ENCODE peak calls at places on chromosome 22, in eight cellular contexts. R, H, E, Q, K, W, O and Y are unnamed samples.

GRCh38 chr22:40855104-40855959 is 1.1 kb downstream of the ST13 start:
- DNase-seq in R (no peak), H (peak), E (no peak), Q (peak), K (no peak), W (no peak), O (peak), Y (no peak)

GRCh38 chr22:30861131-30861530 is 107.4 kb downstream of the MORC2 start:
- DNase-seq in R (peak), H (no peak), E (no peak), Q (no peak), K (no peak), W (no peak), O (no peak), Y (no peak)

GRCh38 chr22:40626826-40627225 is 9.7 kb downstream of the MRTFA start:
- DNase-seq in R (no peak), H (no peak), E (no peak), Q (no peak), K (no peak), W (no peak), O (no peak), Y (no peak)

GRCh38 chr22:32802291-32802826 is 854 bp downstream of the TIMP3 start:
- DNase-seq in R (no peak), H (peak), E (no peak), Q (no peak), K (no peak), W (no peak), O (no peak), Y (no peak)

GRCh38 chr22:40414306-40414705 is 43.9 kb downstream of the SGSM3 start:
- DNase-seq in R (no peak), H (peak), E (no peak), Q (no peak), K (no peak), W (no peak), O (no peak), Y (no peak)

GRCh38 chr22:24146791-24147353 is 34.4 kb upstream of the SUSD2 start:
- DNase-seq in R (no peak), H (no peak), E (no peak), Q (no peak), K (peak), W (peak), O (peak), Y (peak)

GRCh38 chr22:30934053-30934452 is 34.5 kb downstream of the MORC2 start:
- DNase-seq in R (no peak), H (no peak), E (no peak), Q (no peak), K (no peak), W (no peak), O (no peak), Y (no peak)

GRCh38 chr22:40666151-40666848 is 13.0 kb upstream of the MCHR1 start:
- DNase-seq in R (no peak), H (no peak), E (no peak), Q (no peak), K (no peak), W (no peak), O (no peak), Y (no peak)

GRCh38 chr22:23149743-23150238 is 4.5 kb downstream of the RAB36 start:
- DNase-seq in R (no peak), H (peak), E (peak), Q (no peak), K (no peak), W (no peak), O (no peak), Y (no peak)

GRCh38 chr22:21736084-21736642 is 569 bp upstream of the YPEL1 start:
- DNase-seq in R (no peak), H (no peak), E (no peak), Q (no peak), K (no peak), W (no peak), O (no peak), Y (no peak)

GRCh38 chr22:46091277-46091977 is 58.9 kb upstream of the PPARA start:
- DNase-seq in R (no peak), H (no peak), E (no peak), Q (no peak), K (no peak), W (no peak), O (no peak), Y (peak)

GRCh38 chr22:43891360-43892182 is at the start of gene PNPLA5:
- DNase-seq in R (no peak), H (peak), E (no peak), Q (no peak), K (no peak), W (no peak), O (peak), Y (no peak)

GRCh38 chr22:44192811-44193536 is 12.2 kb downstream of the PARVG start:
- DNase-seq in R (no peak), H (no peak), E (no peak), Q (no peak), K (no peak), W (no peak), O (no peak), Y (no peak)

GRCh38 chr22:43823353-43823908 is 11.3 kb upstream of the EFCAB6 start:
- DNase-seq in R (peak), H (peak), E (no peak), Q (no peak), K (peak), W (peak), O (peak), Y (peak)

GRCh38 chr22:46068908-46069481 is 81.3 kb upstream of the PPARA start:
- DNase-seq in R (peak), H (no peak), E (peak), Q (no peak), K (peak), W (peak), O (no peak), Y (peak)

GRCh38 chr22:29079218-29079901 is 6.5 kb downstream of the KREMEN1 start:
- DNase-seq in R (peak), H (no peak), E (no peak), Q (peak), K (no peak), W (no peak), O (no peak), Y (peak)

GRCh38 chr22:26743149-26743548 is 85.8 kb downstream of the MIAT start:
- DNase-seq in R (no peak), H (no peak), E (no peak), Q (no peak), K (no peak), W (no peak), O (no peak), Y (no peak)

GRCh38 chr22:46598737-46599424 is 21.3 kb upstream of the GRAMD4 start:
- DNase-seq in R (no peak), H (no peak), E (no peak), Q (no peak), K (no peak), W (peak), O (no peak), Y (no peak)

GRCh38 chr22:30183861-30184278 is 62.7 kb downstream of the LIF start:
- DNase-seq in R (no peak), H (no peak), E (no peak), Q (no peak), K (no peak), W (no peak), O (no peak), Y (no peak)

GRCh38 chr22:27531782-27532530 is 269.6 kb downstream of the MN1 start:
- DNase-seq in R (no peak), H (peak), E (no peak), Q (no peak), K (no peak), W (no peak), O (no peak), Y (no peak)

GRCh38 chr22:43990044-43990443 is 34.1 kb upstream of the PARVB start:
- DNase-seq in R (no peak), H (no peak), E (no peak), Q (no peak), K (no peak), W (no peak), O (no peak), Y (no peak)

GRCh38 chr22:30396871-30397655 is at the start of gene SEC14L2:
- DNase-seq in R (peak), H (peak), E (peak), Q (peak), K (peak), W (peak), O (peak), Y (peak)

GRCh38 chr22:41245917-41246499 is 5.3 kb upstream of the CHADL start:
- DNase-seq in R (no peak), H (no peak), E (no peak), Q (no peak), K (no peak), W (no peak), O (peak), Y (no peak)

GRCh38 chr22:26471522-26471921 is 12.1 kb downstream of the HPS4 start:
- DNase-seq in R (no peak), H (peak), E (no peak), Q (no peak), K (no peak), W (no peak), O (no peak), Y (no peak)

GRCh38 chr22:44496844-44497217 is 1.2 kb downstream of the RTL6 start:
- DNase-seq in R (no peak), H (no peak), E (no peak), Q (no peak), K (no peak), W (peak), O (no peak), Y (no peak)

GRCh38 chr22:24137595-24137994 is 43.7 kb upstream of the SUSD2 start:
- DNase-seq in R (no peak), H (no peak), E (no peak), Q (no peak), K (no peak), W (no peak), O (no peak), Y (no peak)

GRCh38 chr22:21933899-21934298 is 18.7 kb downstream of the PPM1F start:
- DNase-seq in R (no peak), H (no peak), E (no peak), Q (no peak), K (peak), W (no peak), O (no peak), Y (no peak)

GRCh38 chr22:41517172-41518047 is 26.9 kb downstream of the POLR3H start:
- DNase-seq in R (peak), H (peak), E (no peak), Q (peak), K (no peak), W (peak), O (peak), Y (peak)

GRCh38 chr22:30425616-30426394 is at the start of gene MTFP1:
- DNase-seq in R (peak), H (peak), E (peak), Q (peak), K (peak), W (peak), O (peak), Y (peak)

GRCh38 chr22:46587492-46588278 is 32.5 kb upstream of the GRAMD4 start:
- DNase-seq in R (peak), H (no peak), E (peak), Q (no peak), K (no peak), W (no peak), O (no peak), Y (no peak)

GRCh38 chr22:26892401-26893033 is 235.1 kb downstream of the MIAT start:
- DNase-seq in R (no peak), H (peak), E (no peak), Q (no peak), K (peak), W (peak), O (no peak), Y (peak)

GRCh38 chr22:43743929-43744643 is 68.0 kb downstream of the EFCAB6 start:
- DNase-seq in R (no peak), H (no peak), E (no peak), Q (no peak), K (no peak), W (no peak), O (no peak), Y (no peak)

GRCh38 chr22:16609548-16610261 is 17.1 kb upstream of the CCT8L2 start:
- DNase-seq in R (no peak), H (no peak), E (no peak), Q (no peak), K (no peak), W (no peak), O (no peak), Y (no peak)
- H3K4me3 ChIP-seq in R (no peak), H (peak), E (peak), Q (peak), K (peak), W (no peak), O (no peak), Y (no peak)

GRCh38 chr22:47933226-47933625 is 1170.8 kb downstream of the TBC1D22A start:
- DNase-seq in R (no peak), H (no peak), E (no peak), Q (no peak), K (no peak), W (no peak), O (no peak), Y (no peak)
- TF ChIP-seq CTCF in R (no peak), H (no peak), E (no peak), Q (no peak), K (no peak), W (no peak), O (no peak), Y (no peak)

GRCh38 chr22:49573109-49573765 is 254.4 kb downstream of the BRD1 start:
- DNase-seq in R (peak), H (no peak), E (no peak), Q (no peak), K (peak), W (no peak), O (no peak), Y (no peak)

GRCh38 chr22:49575703-49576081 is 252.0 kb downstream of the BRD1 start:
- DNase-seq in R (peak), H (no peak), E (no peak), Q (no peak), K (peak), W (no peak), O (no peak), Y (no peak)

GRCh38 chr22:49574205-49574604 is 253.5 kb downstream of the BRD1 start:
- DNase-seq in R (peak), H (no peak), E (no peak), Q (no peak), K (peak), W (no peak), O (no peak), Y (no peak)

GRCh38 chr22:49576241-49577141 is 251.2 kb downstream of the BRD1 start:
- DNase-seq in R (peak), H (no peak), E (no peak), Q (no peak), K (peak), W (no peak), O (no peak), Y (no peak)

GRCh38 chr22:49574861-49575702 is 252.6 kb downstream of the BRD1 start:
- DNase-seq in R (peak), H (no peak), E (peak), Q (no peak), K (peak), W (peak), O (no peak), Y (no peak)
- H3K4me3 ChIP-seq in R (no peak), H (no peak), E (peak), Q (no peak), K (no peak), W (no peak), O (no peak), Y (no peak)

DNA sequence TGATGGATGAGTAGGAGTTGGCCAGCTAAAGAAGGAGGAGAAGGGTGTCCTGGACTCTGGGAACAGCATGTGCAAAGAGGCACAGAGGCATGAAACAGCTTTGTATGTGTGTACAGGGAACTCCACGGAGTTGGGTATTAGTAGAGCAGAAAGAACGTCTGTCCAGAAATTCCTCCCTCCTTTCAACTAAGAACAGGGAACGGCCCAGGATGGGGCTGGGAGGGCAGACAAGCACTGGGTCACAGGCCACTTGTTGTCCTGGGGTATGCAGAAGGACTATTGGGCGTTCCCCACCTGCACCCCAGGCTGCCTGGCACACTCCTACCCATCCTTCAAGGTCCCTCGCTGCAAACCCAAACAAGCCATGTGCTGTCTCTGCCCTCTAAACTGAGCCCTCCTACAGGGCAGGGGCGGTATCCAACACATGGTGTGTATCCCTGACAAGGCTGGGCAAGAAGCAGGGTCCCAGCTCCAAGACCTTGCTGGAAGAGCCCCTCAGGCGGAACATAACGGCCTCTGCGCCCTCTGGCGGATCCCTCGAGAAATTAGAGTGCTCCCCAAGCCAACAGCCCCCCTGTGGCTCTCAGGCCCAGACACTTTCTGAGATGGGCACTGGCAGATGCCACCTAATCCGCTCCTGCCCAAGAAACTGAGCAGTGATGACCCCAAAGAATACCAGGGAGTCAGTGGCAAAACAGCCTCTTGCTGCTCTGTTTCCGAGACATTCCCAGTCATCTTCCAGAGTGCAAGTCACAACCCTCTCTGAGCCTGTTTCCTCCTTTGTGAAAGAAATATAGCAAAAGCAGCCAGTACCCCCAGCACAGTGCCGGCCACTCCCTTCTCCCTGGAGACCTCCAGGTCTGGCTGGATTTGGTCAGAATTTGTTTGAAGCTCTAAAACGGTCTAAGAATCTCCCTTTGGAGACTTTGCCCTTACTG is 1.6 kb upstream of the ELFN2 start:
- DNase-seq in R (peak), H (peak), E (no peak), Q (peak), K (no peak), W (peak), O (peak), Y (no peak)
- TF ChIP-seq CTCF in R (peak), H (peak), E (peak), Q (peak), K (no peak), W (peak), O (peak), Y (peak)

DNA sequence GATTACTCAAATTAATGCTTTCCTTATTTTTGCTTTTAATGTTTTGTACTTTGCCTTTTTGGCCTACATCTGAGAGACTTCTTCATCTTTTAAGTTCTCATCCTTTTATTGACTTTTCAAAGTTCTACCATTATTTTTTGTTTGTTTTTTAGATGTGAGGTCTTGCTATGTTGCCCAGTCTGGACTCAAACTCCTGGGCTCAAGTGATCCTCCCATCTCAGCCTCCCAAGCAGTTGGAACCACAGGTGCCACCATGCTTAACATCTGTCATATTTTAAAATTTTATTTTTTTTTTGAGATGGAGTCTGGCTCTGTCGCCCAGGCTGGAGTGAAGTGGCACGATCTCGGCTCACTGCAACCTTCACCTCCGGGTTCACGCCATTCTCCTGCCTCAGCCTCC is 57.8 kb downstream of the PPP6R2 start:
- DNase-seq in R (no peak), H (no peak), E (no peak), Q (no peak), K (no peak), W (no peak), O (no peak), Y (no peak)
- H3K4me3 ChIP-seq in R (no peak), H (no peak), E (no peak), Q (no peak), K (no peak), W (no peak), O (no peak), Y (no peak)

GRCh38 chr22:19643448-19644313 is 70.6 kb upstream of the SEPTIN5 start:
- DNase-seq in R (no peak), H (no peak), E (no peak), Q (no peak), K (peak), W (no peak), O (no peak), Y (no peak)

GRCh38 chr22:19645905-19646304 is 68.4 kb upstream of the SEPTIN5 start:
- DNase-seq in R (no peak), H (no peak), E (no peak), Q (no peak), K (peak), W (no peak), O (no peak), Y (no peak)

GRCh38 chr22:19644314-19645223 is 69.7 kb upstream of the SEPTIN5 start:
- DNase-seq in R (peak), H (no peak), E (no peak), Q (no peak), K (peak), W (peak), O (no peak), Y (no peak)

GRCh38 chr22:19646383-19646782 is 67.9 kb upstream of the SEPTIN5 start:
- DNase-seq in R (no peak), H (no peak), E (no peak), Q (no peak), K (no peak), W (no peak), O (no peak), Y (no peak)

GRCh38 chr22:19645391-19645790 is 68.9 kb upstream of the SEPTIN5 start:
- DNase-seq in R (peak), H (no peak), E (no peak), Q (no peak), K (peak), W (no peak), O (no peak), Y (no peak)
- TF ChIP-seq CTCF in R (no peak), H (no peak), E (no peak), Q (no peak), K (no peak), W (no peak), O (peak), Y (no peak)